ENCODE peak calls at places on chromosome 21, in six cellular contexts. One of them, this sample, is unnamed.

GRCh38 chr21:35014302-35015044 is 34.6 kb downstream of the RUNX1 start:
- DNase-seq in stimulated activated CD4-positive, alpha-beta T cell treated with anti-CD3 and anti-CD28 coated beads, Interleukin-4, amount 100 ng/mL, for 24 hours: no peak
- DNase-seq in Peyer's patch: no peak
- DNase-seq in DMS153: no peak
- DNase-seq in stimulated activated CD8-positive, alpha-beta memory T cell treated with anti-CD3 and anti-CD28 coated beads, Interleukin-15, amount 100 ng/mL, for 4 hours: no peak
- DNase-seq in EL: no peak
- DNase-seq in this sample: no peak

GRCh38 chr21:38596264-38597042 is 98.2 kb upstream of the ERG start:
- DNase-seq in stimulated activated CD4-positive, alpha-beta T cell treated with anti-CD3 and anti-CD28 coated beads, Interleukin-4, amount 100 ng/mL, for 24 hours: no peak
- DNase-seq in Peyer's patch: no peak
- DNase-seq in DMS153: peak
- DNase-seq in stimulated activated CD8-positive, alpha-beta memory T cell treated with anti-CD3 and anti-CD28 coated beads, Interleukin-15, amount 100 ng/mL, for 4 hours: no peak
- DNase-seq in EL: no peak
- DNase-seq in this sample: no peak

GRCh38 chr21:44065428-44065827 is 41.8 kb upstream of the PWP2 start:
- DNase-seq in stimulated activated CD4-positive, alpha-beta T cell treated with anti-CD3 and anti-CD28 coated beads, Interleukin-4, amount 100 ng/mL, for 24 hours: peak
- DNase-seq in Peyer's patch: peak
- DNase-seq in DMS153: no peak
- DNase-seq in stimulated activated CD8-positive, alpha-beta memory T cell treated with anti-CD3 and anti-CD28 coated beads, Interleukin-15, amount 100 ng/mL, for 4 hours: peak
- DNase-seq in EL: peak
- DNase-seq in this sample: peak

GRCh38 chr21:31397939-31398338 is 53.9 kb upstream of the TIAM1 start:
- DNase-seq in stimulated activated CD4-positive, alpha-beta T cell treated with anti-CD3 and anti-CD28 coated beads, Interleukin-4, amount 100 ng/mL, for 24 hours: no peak
- DNase-seq in Peyer's patch: no peak
- DNase-seq in DMS153: no peak
- DNase-seq in stimulated activated CD8-positive, alpha-beta memory T cell treated with anti-CD3 and anti-CD28 coated beads, Interleukin-15, amount 100 ng/mL, for 4 hours: no peak
- DNase-seq in EL: no peak
- DNase-seq in this sample: no peak

GRCh38 chr21:39441502-39442475 is 3.8 kb downstream of the LCA5L start:
- DNase-seq in stimulated activated CD4-positive, alpha-beta T cell treated with anti-CD3 and anti-CD28 coated beads, Interleukin-4, amount 100 ng/mL, for 24 hours: peak
- DNase-seq in Peyer's patch: no peak
- DNase-seq in DMS153: peak
- DNase-seq in stimulated activated CD8-positive, alpha-beta memory T cell treated with anti-CD3 and anti-CD28 coated beads, Interleukin-15, amount 100 ng/mL, for 4 hours: no peak
- DNase-seq in EL: peak
- DNase-seq in this sample: no peak

GRCh38 chr21:45364464-45365185 is 40.3 kb upstream of the COL18A1 start:
- DNase-seq in stimulated activated CD4-positive, alpha-beta T cell treated with anti-CD3 and anti-CD28 coated beads, Interleukin-4, amount 100 ng/mL, for 24 hours: no peak
- DNase-seq in Peyer's patch: no peak
- DNase-seq in DMS153: no peak
- DNase-seq in stimulated activated CD8-positive, alpha-beta memory T cell treated with anti-CD3 and anti-CD28 coated beads, Interleukin-15, amount 100 ng/mL, for 4 hours: no peak
- DNase-seq in EL: peak
- DNase-seq in this sample: no peak

GRCh38 chr21:27149034-27149433 is 182.1 kb upstream of the ADAMTS5 start:
- DNase-seq in stimulated activated CD4-positive, alpha-beta T cell treated with anti-CD3 and anti-CD28 coated beads, Interleukin-4, amount 100 ng/mL, for 24 hours: no peak
- DNase-seq in Peyer's patch: no peak
- DNase-seq in DMS153: no peak
- DNase-seq in stimulated activated CD8-positive, alpha-beta memory T cell treated with anti-CD3 and anti-CD28 coated beads, Interleukin-15, amount 100 ng/mL, for 4 hours: no peak
- DNase-seq in EL: peak
- DNase-seq in this sample: no peak

GRCh38 chr21:31493350-31493880 is 149.4 kb upstream of the TIAM1 start:
- DNase-seq in stimulated activated CD4-positive, alpha-beta T cell treated with anti-CD3 and anti-CD28 coated beads, Interleukin-4, amount 100 ng/mL, for 24 hours: no peak
- DNase-seq in Peyer's patch: no peak
- DNase-seq in DMS153: no peak
- DNase-seq in stimulated activated CD8-positive, alpha-beta memory T cell treated with anti-CD3 and anti-CD28 coated beads, Interleukin-15, amount 100 ng/mL, for 4 hours: no peak
- DNase-seq in EL: no peak
- DNase-seq in this sample: no peak

GRCh38 chr21:17854771-17855170 is 35.6 kb upstream of the C21orf91 start:
- DNase-seq in stimulated activated CD4-positive, alpha-beta T cell treated with anti-CD3 and anti-CD28 coated beads, Interleukin-4, amount 100 ng/mL, for 24 hours: no peak
- DNase-seq in Peyer's patch: no peak
- DNase-seq in DMS153: no peak
- DNase-seq in stimulated activated CD8-positive, alpha-beta memory T cell treated with anti-CD3 and anti-CD28 coated beads, Interleukin-15, amount 100 ng/mL, for 4 hours: no peak
- DNase-seq in EL: peak
- DNase-seq in this sample: no peak

GRCh38 chr21:28421716-28422480 is 570.8 kb downstream of the LTN1 start:
- DNase-seq in stimulated activated CD4-positive, alpha-beta T cell treated with anti-CD3 and anti-CD28 coated beads, Interleukin-4, amount 100 ng/mL, for 24 hours: no peak
- DNase-seq in Peyer's patch: no peak
- DNase-seq in DMS153: no peak
- DNase-seq in stimulated activated CD8-positive, alpha-beta memory T cell treated with anti-CD3 and anti-CD28 coated beads, Interleukin-15, amount 100 ng/mL, for 4 hours: no peak
- DNase-seq in EL: peak
- DNase-seq in this sample: no peak

GRCh38 chr21:42010507-42011493 is 640 bp upstream of the ZBTB21 start:
- DNase-seq in stimulated activated CD4-positive, alpha-beta T cell treated with anti-CD3 and anti-CD28 coated beads, Interleukin-4, amount 100 ng/mL, for 24 hours: peak
- DNase-seq in Peyer's patch: peak
- DNase-seq in DMS153: no peak
- DNase-seq in stimulated activated CD8-positive, alpha-beta memory T cell treated with anti-CD3 and anti-CD28 coated beads, Interleukin-15, amount 100 ng/mL, for 4 hours: no peak
- DNase-seq in EL: no peak
- DNase-seq in this sample: peak

GRCh38 chr21:46063734-46064680 is 33.9 kb upstream of the COL6A2 start:
- DNase-seq in stimulated activated CD4-positive, alpha-beta T cell treated with anti-CD3 and anti-CD28 coated beads, Interleukin-4, amount 100 ng/mL, for 24 hours: no peak
- DNase-seq in Peyer's patch: no peak
- DNase-seq in DMS153: no peak
- DNase-seq in stimulated activated CD8-positive, alpha-beta memory T cell treated with anti-CD3 and anti-CD28 coated beads, Interleukin-15, amount 100 ng/mL, for 4 hours: no peak
- DNase-seq in EL: no peak
- DNase-seq in this sample: no peak

GRCh38 chr21:45525910-45526306 is 16.3 kb downstream of the SLC19A1 start:
- DNase-seq in stimulated activated CD4-positive, alpha-beta T cell treated with anti-CD3 and anti-CD28 coated beads, Interleukin-4, amount 100 ng/mL, for 24 hours: no peak
- DNase-seq in Peyer's patch: no peak
- DNase-seq in DMS153: no peak
- DNase-seq in stimulated activated CD8-positive, alpha-beta memory T cell treated with anti-CD3 and anti-CD28 coated beads, Interleukin-15, amount 100 ng/mL, for 4 hours: no peak
- DNase-seq in EL: no peak
- DNase-seq in this sample: no peak

GRCh38 chr21:34129971-34130597 is 56.7 kb downstream of the MRPS6 start:
- DNase-seq in stimulated activated CD4-positive, alpha-beta T cell treated with anti-CD3 and anti-CD28 coated beads, Interleukin-4, amount 100 ng/mL, for 24 hours: no peak
- DNase-seq in Peyer's patch: no peak
- DNase-seq in DMS153: no peak
- DNase-seq in stimulated activated CD8-positive, alpha-beta memory T cell treated with anti-CD3 and anti-CD28 coated beads, Interleukin-15, amount 100 ng/mL, for 4 hours: no peak
- DNase-seq in EL: peak
- DNase-seq in this sample: no peak

GRCh38 chr21:41631564-41632461 is 123.9 kb upstream of the TMPRSS2 start:
- DNase-seq in stimulated activated CD4-positive, alpha-beta T cell treated with anti-CD3 and anti-CD28 coated beads, Interleukin-4, amount 100 ng/mL, for 24 hours: no peak
- DNase-seq in Peyer's patch: no peak
- DNase-seq in DMS153: peak
- DNase-seq in stimulated activated CD8-positive, alpha-beta memory T cell treated with anti-CD3 and anti-CD28 coated beads, Interleukin-15, amount 100 ng/mL, for 4 hours: no peak
- DNase-seq in EL: peak
- DNase-seq in this sample: no peak

GRCh38 chr21:44708213-44708865 is 3.0 kb downstream of the TSPEAR start:
- DNase-seq in stimulated activated CD4-positive, alpha-beta T cell treated with anti-CD3 and anti-CD28 coated beads, Interleukin-4, amount 100 ng/mL, for 24 hours: no peak
- DNase-seq in Peyer's patch: no peak
- DNase-seq in DMS153: no peak
- DNase-seq in stimulated activated CD8-positive, alpha-beta memory T cell treated with anti-CD3 and anti-CD28 coated beads, Interleukin-15, amount 100 ng/mL, for 4 hours: no peak
- DNase-seq in EL: no peak
- DNase-seq in this sample: no peak

GRCh38 chr21:34592120-34592561 is 22.8 kb downstream of the RCAN1 start:
- DNase-seq in stimulated activated CD4-positive, alpha-beta T cell treated with anti-CD3 and anti-CD28 coated beads, Interleukin-4, amount 100 ng/mL, for 24 hours: no peak
- DNase-seq in Peyer's patch: no peak
- DNase-seq in DMS153: no peak
- DNase-seq in stimulated activated CD8-positive, alpha-beta memory T cell treated with anti-CD3 and anti-CD28 coated beads, Interleukin-15, amount 100 ng/mL, for 4 hours: no peak
- DNase-seq in EL: no peak
- DNase-seq in this sample: no peak

GRCh38 chr21:46153259-46154154 is 1.9 kb downstream of the FTCD start:
- DNase-seq in stimulated activated CD4-positive, alpha-beta T cell treated with anti-CD3 and anti-CD28 coated beads, Interleukin-4, amount 100 ng/mL, for 24 hours: peak
- DNase-seq in Peyer's patch: no peak
- DNase-seq in DMS153: peak
- DNase-seq in stimulated activated CD8-positive, alpha-beta memory T cell treated with anti-CD3 and anti-CD28 coated beads, Interleukin-15, amount 100 ng/mL, for 4 hours: no peak
- DNase-seq in EL: peak
- DNase-seq in this sample: no peak

GRCh38 chr21:36478941-36479340 is 981 bp downstream of the CLDN14 start:
- DNase-seq in stimulated activated CD4-positive, alpha-beta T cell treated with anti-CD3 and anti-CD28 coated beads, Interleukin-4, amount 100 ng/mL, for 24 hours: no peak
- DNase-seq in Peyer's patch: no peak
- DNase-seq in DMS153: no peak
- DNase-seq in stimulated activated CD8-positive, alpha-beta memory T cell treated with anti-CD3 and anti-CD28 coated beads, Interleukin-15, amount 100 ng/mL, for 4 hours: no peak
- DNase-seq in EL: peak
- DNase-seq in this sample: no peak

GRCh38 chr21:28136687-28137086 is 856.0 kb downstream of the LTN1 start:
- DNase-seq in stimulated activated CD4-positive, alpha-beta T cell treated with anti-CD3 and anti-CD28 coated beads, Interleukin-4, amount 100 ng/mL, for 24 hours: no peak
- DNase-seq in Peyer's patch: no peak
- DNase-seq in DMS153: no peak
- DNase-seq in stimulated activated CD8-positive, alpha-beta memory T cell treated with anti-CD3 and anti-CD28 coated beads, Interleukin-15, amount 100 ng/mL, for 4 hours: no peak
- DNase-seq in EL: peak
- DNase-seq in this sample: no peak

GRCh38 chr21:32249551-32250280 is 29.1 kb downstream of the MIS18A start:
- DNase-seq in stimulated activated CD4-positive, alpha-beta T cell treated with anti-CD3 and anti-CD28 coated beads, Interleukin-4, amount 100 ng/mL, for 24 hours: no peak
- DNase-seq in Peyer's patch: no peak
- DNase-seq in DMS153: no peak
- DNase-seq in stimulated activated CD8-positive, alpha-beta memory T cell treated with anti-CD3 and anti-CD28 coated beads, Interleukin-15, amount 100 ng/mL, for 4 hours: no peak
- DNase-seq in EL: no peak
- DNase-seq in this sample: no peak

GRCh38 chr21:42148584-42148983 is 70.4 kb upstream of the ABCG1 start:
- DNase-seq in stimulated activated CD4-positive, alpha-beta T cell treated with anti-CD3 and anti-CD28 coated beads, Interleukin-4, amount 100 ng/mL, for 24 hours: no peak
- DNase-seq in Peyer's patch: no peak
- DNase-seq in DMS153: no peak
- DNase-seq in stimulated activated CD8-positive, alpha-beta memory T cell treated with anti-CD3 and anti-CD28 coated beads, Interleukin-15, amount 100 ng/mL, for 4 hours: no peak
- DNase-seq in EL: no peak
- DNase-seq in this sample: no peak

GRCh38 chr21:46598563-46599250 is 6.2 kb downstream of the S100B start:
- DNase-seq in stimulated activated CD4-positive, alpha-beta T cell treated with anti-CD3 and anti-CD28 coated beads, Interleukin-4, amount 100 ng/mL, for 24 hours: no peak
- DNase-seq in Peyer's patch: no peak
- DNase-seq in DMS153: no peak
- DNase-seq in stimulated activated CD8-positive, alpha-beta memory T cell treated with anti-CD3 and anti-CD28 coated beads, Interleukin-15, amount 100 ng/mL, for 4 hours: no peak
- DNase-seq in EL: no peak
- DNase-seq in this sample: no peak

GRCh38 chr21:38989745-38990423 is 184.2 kb downstream of the ETS2 start:
- DNase-seq in stimulated activated CD4-positive, alpha-beta T cell treated with anti-CD3 and anti-CD28 coated beads, Interleukin-4, amount 100 ng/mL, for 24 hours: no peak
- DNase-seq in Peyer's patch: no peak
- DNase-seq in DMS153: peak
- DNase-seq in stimulated activated CD8-positive, alpha-beta memory T cell treated with anti-CD3 and anti-CD28 coated beads, Interleukin-15, amount 100 ng/mL, for 4 hours: no peak
- DNase-seq in EL: peak
- DNase-seq in this sample: no peak

GRCh38 chr21:34698270-34699015 is 29.6 kb downstream of the CLIC6 start:
- DNase-seq in stimulated activated CD4-positive, alpha-beta T cell treated with anti-CD3 and anti-CD28 coated beads, Interleukin-4, amount 100 ng/mL, for 24 hours: no peak
- DNase-seq in Peyer's patch: no peak
- DNase-seq in DMS153: no peak
- DNase-seq in stimulated activated CD8-positive, alpha-beta memory T cell treated with anti-CD3 and anti-CD28 coated beads, Interleukin-15, amount 100 ng/mL, for 4 hours: no peak
- DNase-seq in EL: peak
- DNase-seq in this sample: no peak

GRCh38 chr21:44801468-44802395 is at the start of gene UBE2G2:
- DNase-seq in stimulated activated CD4-positive, alpha-beta T cell treated with anti-CD3 and anti-CD28 coated beads, Interleukin-4, amount 100 ng/mL, for 24 hours: peak
- DNase-seq in Peyer's patch: peak
- DNase-seq in DMS153: peak
- DNase-seq in stimulated activated CD8-positive, alpha-beta memory T cell treated with anti-CD3 and anti-CD28 coated beads, Interleukin-15, amount 100 ng/mL, for 4 hours: peak
- DNase-seq in EL: peak
- DNase-seq in this sample: peak

GRCh38 chr21:29271927-29272333 is 26.8 kb upstream of the BACH1 start:
- DNase-seq in stimulated activated CD4-positive, alpha-beta T cell treated with anti-CD3 and anti-CD28 coated beads, Interleukin-4, amount 100 ng/mL, for 24 hours: no peak
- DNase-seq in Peyer's patch: no peak
- DNase-seq in DMS153: no peak
- DNase-seq in stimulated activated CD8-positive, alpha-beta memory T cell treated with anti-CD3 and anti-CD28 coated beads, Interleukin-15, amount 100 ng/mL, for 4 hours: no peak
- DNase-seq in EL: no peak
- DNase-seq in this sample: no peak

GRCh38 chr21:26169061-26169610 is 1.4 kb downstream of the APP start:
- DNase-seq in stimulated activated CD4-positive, alpha-beta T cell treated with anti-CD3 and anti-CD28 coated beads, Interleukin-4, amount 100 ng/mL, for 24 hours: peak
- DNase-seq in Peyer's patch: peak
- DNase-seq in DMS153: peak
- DNase-seq in stimulated activated CD8-positive, alpha-beta memory T cell treated with anti-CD3 and anti-CD28 coated beads, Interleukin-15, amount 100 ng/mL, for 4 hours: no peak
- DNase-seq in EL: peak
- DNase-seq in this sample: no peak

GRCh38 chr21:41783476-41784150 is 16.8 kb upstream of the RIPK4 start:
- DNase-seq in stimulated activated CD4-positive, alpha-beta T cell treated with anti-CD3 and anti-CD28 coated beads, Interleukin-4, amount 100 ng/mL, for 24 hours: no peak
- DNase-seq in Peyer's patch: no peak
- DNase-seq in DMS153: peak
- DNase-seq in stimulated activated CD8-positive, alpha-beta memory T cell treated with anti-CD3 and anti-CD28 coated beads, Interleukin-15, amount 100 ng/mL, for 4 hours: no peak
- DNase-seq in EL: peak
- DNase-seq in this sample: no peak

GRCh38 chr21:41289431-41289830 is 27.2 kb upstream of the FAM3B start:
- DNase-seq in stimulated activated CD4-positive, alpha-beta T cell treated with anti-CD3 and anti-CD28 coated beads, Interleukin-4, amount 100 ng/mL, for 24 hours: no peak
- DNase-seq in Peyer's patch: no peak
- DNase-seq in DMS153: no peak
- DNase-seq in stimulated activated CD8-positive, alpha-beta memory T cell treated with anti-CD3 and anti-CD28 coated beads, Interleukin-15, amount 100 ng/mL, for 4 hours: no peak
- DNase-seq in EL: peak
- DNase-seq in this sample: no peak

GRCh38 chr21:14092834-14093560 is 117.8 kb downstream of the LIPI start:
- DNase-seq in stimulated activated CD4-positive, alpha-beta T cell treated with anti-CD3 and anti-CD28 coated beads, Interleukin-4, amount 100 ng/mL, for 24 hours: no peak
- DNase-seq in Peyer's patch: no peak
- DNase-seq in DMS153: no peak
- DNase-seq in stimulated activated CD8-positive, alpha-beta memory T cell treated with anti-CD3 and anti-CD28 coated beads, Interleukin-15, amount 100 ng/mL, for 4 hours: no peak
- DNase-seq in EL: no peak
- DNase-seq in this sample: no peak

GRCh38 chr21:46189213-46189958 is 5.1 kb upstream of the SPATC1L start:
- DNase-seq in stimulated activated CD4-positive, alpha-beta T cell treated with anti-CD3 and anti-CD28 coated beads, Interleukin-4, amount 100 ng/mL, for 24 hours: no peak
- DNase-seq in Peyer's patch: peak
- DNase-seq in DMS153: no peak
- DNase-seq in stimulated activated CD8-positive, alpha-beta memory T cell treated with anti-CD3 and anti-CD28 coated beads, Interleukin-15, amount 100 ng/mL, for 4 hours: no peak
- DNase-seq in EL: peak
- DNase-seq in this sample: no peak

This sample was measured in activated CD8-positive, alpha-beta memory T cell treated with anti-CD3 and anti-CD28 coated beads for 4 hours.